ENCODE peak calls at places on chromosomes 1 and 21, in nine cellular contexts. P is MG63; R is cerebellar nuclear complex; G is myocyte; I is transverse colon; Y is kidney glomerular epithelial cell; A is A549; C is stimulated activated CD4-positive, alpha-beta T cell treated with anti-CD3 and anti-CD28 coated beads, Interleukin-12 subunit alpha, Interleukin-12 subunit beta, amount 100 ng/mL, for 4 hours; H is Daoy. O is an unnamed sample.

GRCh38 chr1:23745515-23745914 is 2.2 kb downstream of the ELOA start:
- DNase-seq in P (no peak), G (peak; percentile 33), C (no peak), Y (no peak), A (peak; percentile 74), H (peak; percentile 14), I (no peak), R (no peak), O (peak; percentile 60)

GRCh38 chr1:205276334-205277065 is 45.0 kb downstream of the NUAK2 start:
- DNase-seq in H (no peak), Y (no peak), P (no peak), R (no peak), A (no peak), C (no peak), I (no peak), G (no peak), O (no peak)

GRCh38 chr1:174314433-174314832 is 133.3 kb upstream of the GPR52 start:
- DNase-seq in Y (no peak), G (no peak), R (no peak), P (no peak), H (no peak), I (no peak), A (no peak), C (no peak), O (no peak)

GRCh38 chr1:156958247-156958714 is 37.8 kb downstream of the LRRC71 start:
- DNase-seq in Y (no peak), R (no peak), A (no peak), H (no peak), I (no peak), G (peak; percentile 47), P (no peak), C (no peak), O (no peak)

GRCh38 chr1:8989061-8989460 is 37.2 kb downstream of the SLC2A7 start:
- DNase-seq in Y (no peak), P (no peak), G (no peak), C (no peak), I (no peak), A (no peak), R (no peak), H (no peak), O (no peak)

GRCh38 chr1:234681065-234681464 is 71.1 kb upstream of the IRF2BP2 start:
- DNase-seq in H (no peak), Y (no peak), A (no peak), C (no peak), I (no peak), G (no peak), P (no peak), R (no peak), O (no peak)

GRCh38 chr1:200329208-200329882 is 80.5 kb downstream of the ZNF281 start:
- DNase-seq in H (no peak), C (no peak), A (no peak), G (no peak), R (no peak), Y (no peak), P (no peak), I (no peak), O (no peak)

GRCh38 chr1:43274125-43274803 is 4.5 kb downstream of the TMEM125 start:
- DNase-seq in I (no peak), Y (no peak), A (no peak), G (peak; percentile 5), C (peak; percentile 7), P (peak; percentile 70), R (no peak), H (peak; percentile 79), O (peak; percentile 59)

GRCh38 chr21:41740604-41741252 is 26.1 kb downstream of the RIPK4 start:
- DNase-seq in I (no peak), P (no peak), C (no peak), Y (no peak), H (no peak), R (no peak), G (no peak), A (no peak), O (no peak)

GRCh38 chr1:11746092-11746491 is 10.2 kb downstream of the AGTRAP start:
- DNase-seq in A (no peak), P (no peak), G (peak; percentile 26), C (no peak), Y (no peak), R (no peak), I (no peak), H (no peak), O (peak; percentile 38)

GRCh38 chr1:67831850-67832513 is 1.3 kb downstream of the GNG12 start:
- DNase-seq in Y (peak; percentile 83), H (peak; percentile 88), R (no peak), G (peak; percentile 77), I (peak; percentile 68), C (no peak), A (peak; percentile 67), P (peak; percentile 82), O (peak; percentile 80)

GRCh38 chr21:29379517-29380054 is 80.9 kb downstream of the BACH1 start:
- DNase-seq in C (no peak), R (no peak), Y (no peak), G (no peak), A (no peak), H (no peak), I (no peak), P (no peak), O (no peak)